ENCODE peak calls at places on chromosomes 7 and 10, in seven cellular contexts. V is left lung; S is CD8-positive, alpha-beta memory T cell; P is right cardiac atrium; F is spleen; U is endodermal cell; O is tibial artery. T is an unnamed sample.

GRCh38 chr10:71747808-71748523 is 25.4 kb downstream of the VSIR start:
- DNase-seq in V (no peak), S (no peak), P (peak), F (peak), U (no peak), O (no peak), T (no peak)

GRCh38 chr7:85447004-85447403 is 260.1 kb upstream of the SEMA3D start:
- DNase-seq in V (no peak), S (no peak), P (no peak), F (no peak), U (no peak), O (no peak), T (peak)

GRCh38 chr10:69418052-69418752 is 1.5 kb upstream of the TACR2 start:
- DNase-seq in V (peak), S (no peak), P (no peak), F (peak), U (no peak), O (no peak), T (no peak)

GRCh38 chr7:149261321-149261828 is 621 bp upstream of the ZNF783 start:
- DNase-seq in V (no peak), S (no peak), P (no peak), F (no peak), U (no peak), O (no peak), T (peak)

GRCh38 chr7:106108988-106109387 is 3.1 kb downstream of the SYPL1 start:
- DNase-seq in V (no peak), S (peak), P (no peak), F (no peak), U (no peak), O (no peak), T (no peak)

GRCh38 chr7:99324966-99325596 is 617 bp upstream of the ARPC1A start:
- DNase-seq in V (no peak), S (no peak), P (no peak), F (peak), U (no peak), O (no peak), T (no peak)

GRCh38 chr10:102167861-102168260 is 15.7 kb downstream of the NOLC1 start:
- DNase-seq in V (no peak), S (no peak), P (no peak), F (no peak), U (no peak), O (no peak), T (no peak)

GRCh38 chr10:97069576-97070362 is 116.0 kb downstream of the SLIT1 start:
- DNase-seq in V (no peak), S (no peak), P (no peak), F (no peak), U (peak), O (no peak), T (no peak)

GRCh38 chr7:100075418-100075817 is 6.1 kb downstream of the ZNF3 start:
- DNase-seq in V (no peak), S (no peak), P (no peak), F (no peak), U (no peak), O (no peak), T (no peak)

GRCh38 chr7:66728571-66728970 is 12.0 kb upstream of the RABGEF1 start:
- DNase-seq in V (no peak), S (no peak), P (no peak), F (no peak), U (no peak), O (no peak), T (no peak)

GRCh38 chr7:50119815-50120637 is 27.0 kb upstream of the ZPBP start:
- DNase-seq in V (no peak), S (peak), P (no peak), F (no peak), U (peak), O (no peak), T (no peak)

GRCh38 chr7:44278451-44279161 is 46.8 kb downstream of the CAMK2B start:
- DNase-seq in V (peak), S (no peak), P (peak), F (peak), U (peak), O (peak), T (no peak)

GRCh38 chr10:104559935-104560334 is 81.2 kb upstream of the SORCS3 start:
- DNase-seq in V (no peak), S (no peak), P (no peak), F (no peak), U (peak), O (no peak), T (no peak)

GRCh38 chr7:81218480-81219106 is 299.7 kb upstream of the SEMA3C start:
- DNase-seq in V (no peak), S (no peak), P (no peak), F (no peak), U (no peak), O (no peak), T (no peak)

GRCh38 chr7:40644454-40645188 is 509.8 kb downstream of the SUGCT start:
- DNase-seq in V (no peak), S (no peak), P (no peak), F (no peak), U (no peak), O (no peak), T (no peak)

GRCh38 chr7:42198296-42198695 is 38.7 kb downstream of the GLI3 start:
- DNase-seq in V (no peak), S (no peak), P (no peak), F (no peak), U (no peak), O (no peak), T (no peak)

GRCh38 chr7:78279035-78279434 is 480.5 kb downstream of the PHTF2 start:
- DNase-seq in V (no peak), S (no peak), P (no peak), F (no peak), U (no peak), O (no peak), T (peak)

GRCh38 chr10:123068098-123068853 is 59.5 kb downstream of the ACADSB start:
- DNase-seq in V (no peak), S (no peak), P (no peak), F (no peak), U (no peak), O (no peak), T (no peak)

GRCh38 chr7:28142650-28143049 is 37.9 kb downstream of the JAZF1 start:
- DNase-seq in V (no peak), S (no peak), P (no peak), F (no peak), U (peak), O (no peak), T (no peak)

GRCh38 chr7:46175221-46175620 is 254.1 kb upstream of the IGFBP3 start:
- DNase-seq in V (no peak), S (no peak), P (no peak), F (no peak), U (no peak), O (no peak), T (no peak)

GRCh38 chr7:1595636-1596035 is 25.8 kb upstream of the PSMG3 start:
- DNase-seq in V (no peak), S (no peak), P (peak), F (no peak), U (no peak), O (no peak), T (no peak)

GRCh38 chr7:6385110-6385792 is 62.5 kb downstream of the DAGLB start:
- DNase-seq in V (no peak), S (no peak), P (no peak), F (no peak), U (no peak), O (no peak), T (no peak)

GRCh38 chr7:158284617-158285382 is 302.8 kb downstream of the PTPRN2 start:
- DNase-seq in V (no peak), S (no peak), P (no peak), F (no peak), U (peak), O (peak), T (no peak)

GRCh38 chr10:96257944-96258343 is 13.4 kb downstream of the BLNK start:
- DNase-seq in V (peak), S (no peak), P (peak), F (no peak), U (no peak), O (peak), T (no peak)

GRCh38 chr7:7554021-7554432 is 12.7 kb upstream of the MIOS start:
- DNase-seq in V (no peak), S (no peak), P (no peak), F (no peak), U (no peak), O (no peak), T (peak)

GRCh38 chr10:43922335-43923280 is 273.9 kb upstream of the ZNF32 start:
- DNase-seq in V (no peak), S (no peak), P (no peak), F (no peak), U (peak), O (no peak), T (no peak)

GRCh38 chr10:112236486-112236885 is 46.7 kb upstream of the TECTB start:
- DNase-seq in V (no peak), S (no peak), P (no peak), F (no peak), U (no peak), O (no peak), T (no peak)

GRCh38 chr7:117320523-117320922 is 2.3 kb downstream of the WNT2 start:
- DNase-seq in V (no peak), S (no peak), P (no peak), F (no peak), U (no peak), O (no peak), T (no peak)

GRCh38 chr7:155992974-155993373 is 180.7 kb upstream of the SHH start:
- DNase-seq in V (no peak), S (no peak), P (no peak), F (no peak), U (peak), O (no peak), T (no peak)

GRCh38 chr7:6142871-6143380 is 111.8 kb downstream of the ANKRD61 start:
- DNase-seq in V (no peak), S (no peak), P (no peak), F (no peak), U (no peak), O (no peak), T (no peak)

GRCh38 chr10:126171555-126171954 is 216.7 kb downstream of the ADAM12 start:
- DNase-seq in V (no peak), S (no peak), P (no peak), F (no peak), U (no peak), O (no peak), T (no peak)

GRCh38 chr10:98326621-98327027 is 58.6 kb upstream of the LOXL4 start:
- DNase-seq in V (no peak), S (no peak), P (peak), F (no peak), U (no peak), O (no peak), T (no peak)

GRCh38 chr10:122307669-122308486 is 36.8 kb downstream of the BTBD16 start:
- DNase-seq in V (peak), S (no peak), P (peak), F (no peak), U (peak), O (peak), T (no peak)

GRCh38 chr10:24756283-24756682 is 32.6 kb upstream of the ARHGAP21 start:
- DNase-seq in V (no peak), S (no peak), P (no peak), F (no peak), U (no peak), O (no peak), T (no peak)

GRCh38 chr7:78473011-78473410 is 674.4 kb downstream of the PHTF2 start:
- DNase-seq in V (no peak), S (no peak), P (no peak), F (no peak), U (no peak), O (no peak), T (no peak)

GRCh38 chr10:121596668-121597503 is 1.4 kb downstream of the FGFR2 start:
- DNase-seq in V (no peak), S (no peak), P (peak), F (no peak), U (peak), O (peak), T (peak)

GRCh38 chr7:55245271-55245723 is 119.8 kb upstream of the LANCL2 start:
- DNase-seq in V (no peak), S (no peak), P (no peak), F (no peak), U (no peak), O (peak), T (no peak)

GRCh38 chr10:130989670-130990247 is 321.8 kb downstream of the TCERG1L start:
- DNase-seq in V (no peak), S (no peak), P (no peak), F (no peak), U (no peak), O (no peak), T (no peak)

GRCh38 chr10:130984686-130985085 is 326.8 kb downstream of the TCERG1L start:
- DNase-seq in V (no peak), S (no peak), P (no peak), F (no peak), U (no peak), O (no peak), T (no peak)

GRCh38 chr10:130987401-130987800 is 324.1 kb downstream of the TCERG1L start:
- DNase-seq in V (no peak), S (no peak), P (no peak), F (no peak), U (no peak), O (no peak), T (no peak)

GRCh38 chr10:130985158-130985753 is 326.3 kb downstream of the TCERG1L start:
- DNase-seq in V (no peak), S (no peak), P (no peak), F (no peak), U (no peak), O (no peak), T (no peak)

DNA sequence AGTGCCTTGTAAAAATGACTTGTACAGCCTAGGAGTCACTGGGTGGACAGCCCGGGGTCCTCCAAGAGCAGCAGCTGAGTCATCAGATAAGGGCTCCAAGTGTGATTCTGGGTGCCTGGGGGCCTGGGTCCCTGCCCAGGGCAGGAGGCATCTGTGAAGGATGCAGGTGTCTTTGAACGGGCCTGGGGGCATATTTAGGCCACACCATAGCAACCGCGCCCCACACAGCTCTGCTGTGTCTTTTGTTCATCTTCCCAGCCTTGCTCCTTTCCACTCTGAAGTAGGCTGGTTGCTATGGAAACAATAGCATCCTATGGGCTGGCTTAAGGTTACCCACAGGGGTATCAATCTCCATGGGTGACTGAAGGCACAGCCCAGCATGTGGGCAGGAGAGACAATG is 324.7 kb downstream of the TCERG1L start:
- DNase-seq in V (no peak), S (no peak), P (no peak), F (no peak), U (no peak), O (no peak), T (no peak)
- H3K4me3 ChIP-seq in V (no peak), S (no peak), P (no peak), F (no peak), U (no peak), O (no peak), T (no peak)

DNA sequence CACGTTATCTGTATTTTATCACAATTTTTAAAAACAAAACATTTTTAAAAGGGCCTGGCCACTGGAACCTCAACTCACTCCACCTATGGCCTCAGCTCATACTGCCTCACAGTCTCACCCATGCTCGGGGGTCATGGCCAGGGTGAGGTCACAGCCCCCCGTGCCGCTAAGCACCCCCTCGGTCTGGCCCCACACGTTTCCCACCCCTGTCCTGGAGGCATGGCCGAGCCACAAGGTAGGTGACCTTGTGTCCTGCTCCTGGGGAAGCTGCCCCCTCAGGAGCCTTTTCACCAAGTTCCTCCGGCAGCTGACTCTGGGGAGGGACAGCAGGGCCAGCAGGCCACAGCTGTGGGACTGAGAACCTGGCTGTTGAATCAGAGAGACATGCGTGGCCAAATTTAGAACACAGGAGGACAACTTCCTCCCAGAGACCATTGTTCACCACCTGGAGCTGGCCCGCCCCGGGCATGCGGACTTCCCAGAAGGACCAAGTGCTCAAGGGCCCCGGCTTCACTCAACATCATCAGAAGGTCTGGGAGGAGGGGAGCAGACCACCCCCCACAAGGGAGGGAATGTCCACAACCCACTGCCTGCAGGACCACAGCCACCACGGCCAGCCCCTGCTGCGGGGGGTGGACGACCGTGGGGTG is 48.5 kb upstream of the PDGFA start:
- DNase-seq in V (no peak), S (no peak), P (peak), F (no peak), U (no peak), O (no peak), T (peak)
- H3K27ac ChIP-seq in V (no peak), S (no peak), P (no peak), F (no peak), U (no peak), O (peak), T (peak)

GRCh38 chr10:129965418-129965793 is 1.3 kb upstream of the EBF3 start:
- DNase-seq in V (no peak), S (no peak), P (no peak), F (no peak), U (no peak), O (no peak), T (no peak)
- H3K4me3 ChIP-seq in V (no peak), S (no peak), P (peak), F (peak), U (no peak), O (no peak), T (no peak)

DNA sequence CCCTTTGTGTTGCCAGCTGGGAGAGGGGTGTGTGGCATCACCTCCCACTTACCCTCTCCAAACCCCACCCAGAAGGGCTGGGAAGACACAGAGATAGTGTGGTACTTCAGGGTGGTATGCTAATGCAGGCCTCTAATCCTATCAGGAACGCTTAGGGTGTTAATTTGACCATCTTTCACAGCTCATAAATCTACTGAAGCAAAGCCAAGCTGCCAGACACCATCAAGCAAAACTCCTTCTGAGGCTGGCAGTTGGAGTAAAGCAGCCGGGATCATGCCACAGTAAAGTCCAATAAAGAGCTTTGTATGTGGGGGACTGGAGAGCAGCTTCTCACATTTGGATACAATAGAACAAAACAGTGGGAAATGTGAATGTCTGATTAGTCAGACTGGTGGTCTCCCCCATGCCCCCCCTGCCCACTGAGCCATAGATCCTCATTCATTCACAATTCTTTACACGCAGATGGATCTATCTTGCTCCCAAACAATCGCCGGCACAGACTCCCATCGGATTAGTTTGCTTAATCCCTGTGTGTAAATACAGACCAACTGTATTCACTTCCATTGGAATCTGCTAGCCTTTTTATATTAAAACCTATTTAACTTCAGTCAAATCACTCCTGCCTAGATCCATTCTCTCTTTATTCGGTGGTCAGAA is 29.6 kb downstream of the FGFBP3 start:
- DNase-seq in V (no peak), S (no peak), P (no peak), F (no peak), U (peak), O (no peak), T (no peak)
- H3K27ac ChIP-seq in V (no peak), S (no peak), P (no peak), F (no peak), U (peak), O (peak), T (peak)

GRCh38 chr7:130359276-130359857 is 14.8 kb downstream of the CPA5 start:
- DNase-seq in V (no peak), S (no peak), P (no peak), F (no peak), U (peak), O (no peak), T (no peak)
- H3K4me3 ChIP-seq in V (no peak), S (no peak), P (no peak), F (no peak), U (no peak), O (no peak), T (no peak)

DNA sequence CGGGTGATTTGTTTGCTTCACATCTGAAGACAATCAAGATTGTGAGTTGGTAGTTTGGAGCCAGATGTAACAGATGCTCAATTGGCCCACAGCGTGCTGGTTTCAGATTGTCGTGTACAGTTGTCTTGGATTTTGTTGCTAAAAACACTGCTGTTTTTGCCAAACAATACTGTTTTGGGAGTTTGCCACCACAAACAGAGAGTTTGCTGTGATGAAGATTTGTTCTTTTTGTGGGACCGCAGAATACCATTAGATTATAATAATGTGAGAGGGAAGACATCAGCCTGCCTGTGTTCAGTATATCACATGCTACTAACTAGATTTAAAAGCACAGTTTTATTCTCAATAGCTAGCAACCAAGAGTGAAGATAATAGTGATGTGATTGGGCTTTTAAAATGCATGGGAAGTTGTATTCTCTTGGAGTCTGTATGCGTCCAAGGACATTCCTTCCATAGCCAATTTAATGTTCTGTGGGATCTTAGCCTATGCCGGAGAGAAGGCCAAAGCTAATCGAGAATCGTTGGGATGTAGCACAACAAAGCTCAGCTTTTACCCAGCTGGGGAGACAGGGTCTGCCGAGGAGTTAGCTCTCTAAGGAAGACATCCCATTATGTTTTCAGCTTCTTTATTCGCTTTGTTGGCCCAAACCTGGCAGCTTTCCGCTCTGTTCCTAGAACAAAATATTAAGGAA is 18.7 kb upstream of the ITGA8 start:
- DNase-seq in V (no peak), S (no peak), P (no peak), F (no peak), U (no peak), O (no peak), T (no peak)
- H3K27ac ChIP-seq in V (peak), S (no peak), P (peak), F (peak), U (no peak), O (peak), T (no peak)

DNA sequence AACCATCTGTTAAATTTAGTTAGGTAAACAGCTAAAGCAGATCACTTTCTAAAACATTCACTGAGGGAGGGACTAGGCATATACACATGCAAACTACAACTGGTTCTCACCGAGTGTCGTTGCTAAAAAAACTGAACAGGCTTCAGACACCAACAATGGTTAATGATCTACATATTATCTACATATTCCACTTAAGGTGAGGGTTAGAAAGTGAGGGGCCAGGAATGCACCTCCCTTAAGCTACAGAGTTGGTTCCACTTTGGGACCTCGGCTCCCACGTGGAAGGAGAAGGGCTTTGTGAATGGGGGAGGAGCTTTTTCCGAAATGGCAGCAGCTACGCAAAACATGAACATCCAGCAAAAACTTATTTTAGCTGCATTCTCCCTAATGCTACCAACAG is 5.8 kb downstream of the CTBP2 start:
- DNase-seq in V (no peak), S (no peak), P (peak), F (no peak), U (no peak), O (peak), T (no peak)
- H3K4me3 ChIP-seq in V (no peak), S (no peak), P (no peak), F (no peak), U (peak), O (peak), T (no peak)